ENCODE peak calls at places on chromosome 17, in five cellular contexts. O is breast epithelium, F is RPMI8226, E is NCI-H1417, L is Calu3. R is an unnamed sample.

GRCh38 chr17:17741346-17742023 is 60.2 kb downstream of the RAI1 start:
- DNase-seq in O (no peak), F (no peak), E (no peak), L (no peak), R (no peak)

GRCh38 chr17:39568710-39569109 is 39.0 kb downstream of the NEUROD2 start:
- DNase-seq in O (no peak), F (no peak), E (no peak), L (no peak), R (no peak)

GRCh38 chr17:41758601-41759000 is 24.2 kb upstream of the HAP1 start:
- DNase-seq in O (no peak), F (no peak), E (no peak), L (no peak), R (no peak)

GRCh38 chr17:65085397-65085796 is 28.9 kb upstream of the GNA13 start:
- DNase-seq in O (no peak), F (peak; percentile 23), E (no peak), L (no peak), R (no peak)

GRCh38 chr17:29018788-29019474 is 13.1 kb upstream of the SEZ6 start:
- DNase-seq in O (no peak), F (no peak), E (peak; percentile 78), L (no peak), R (no peak)

GRCh38 chr17:3555189-3555796 is 2.3 kb downstream of the TRPV3 start:
- DNase-seq in O (no peak), F (no peak), E (no peak), L (no peak), R (no peak)

GRCh38 chr17:16304832-16305231 is 48.4 kb downstream of the CENPV start:
- DNase-seq in O (no peak), F (peak; percentile 3), E (peak; percentile 18), L (peak; percentile 15), R (no peak)

GRCh38 chr17:64992325-64992802 is 64.2 kb downstream of the GNA13 start:
- DNase-seq in O (peak; percentile 69), F (no peak), E (no peak), L (peak; percentile 51), R (no peak)

GRCh38 chr17:65294184-65294719 is 157.1 kb downstream of the RGS9 start:
- DNase-seq in O (no peak), F (peak; percentile 58), E (peak; percentile 76), L (peak; percentile 50), R (no peak)

GRCh38 chr17:61007980-61008379 is 330.3 kb downstream of the BCAS3 start:
- DNase-seq in O (no peak), F (no peak), E (no peak), L (no peak), R (no peak)